ENCODE peak calls at places on chromosome 1, in seven cellular contexts. X is NCI-H1092; J is heart left ventricle; M is effector CD4-positive, alpha-beta T cell; R is cardiac muscle cell; A is hepatocyte; K is EH. U is an unnamed sample.
A peak's percentile ranks its signal among the peaks of the same experiment; 100 is the strongest.

GRCh38 chr1:99599678-99600175 is 46.2 kb upstream of the PALMD start:
- DNase-seq in X (no peak), J (peak; percentile 24), M (no peak), R (peak; percentile 94), A (peak; percentile 55), K (peak; percentile 96), U (peak; percentile 63)

GRCh38 chr1:212749924-212750535 is 41.5 kb downstream of the NSL1 start:
- DNase-seq in X (peak; percentile 45), J (no peak), M (no peak), R (peak; percentile 87), A (peak; percentile 73), K (peak; percentile 84), U (no peak)

GRCh38 chr1:30575066-30575465 is 148.3 kb downstream of the MATN1 start:
- DNase-seq in X (no peak), J (no peak), M (no peak), R (no peak), A (no peak), K (no peak), U (no peak)

GRCh38 chr1:157292809-157293564 is 154.8 kb upstream of the ETV3 start:
- DNase-seq in X (no peak), J (no peak), M (no peak), R (no peak), A (no peak), K (no peak), U (no peak)

GRCh38 chr1:9413143-9413876 is 120.6 kb downstream of the SPSB1 start:
- DNase-seq in X (no peak), J (peak; percentile 59), M (no peak), R (peak; percentile 94), A (peak; percentile 88), K (peak; percentile 96), U (peak; percentile 74)

GRCh38 chr1:117244306-117244705 is 33.6 kb upstream of the VTCN1 start:
- DNase-seq in X (no peak), J (no peak), M (no peak), R (no peak), A (no peak), K (no peak), U (no peak)

GRCh38 chr1:213783273-213783672 is 204.5 kb upstream of the PROX1 start:
- DNase-seq in X (no peak), J (no peak), M (no peak), R (no peak), A (no peak), K (no peak), U (no peak)

GRCh38 chr1:225919906-225920305 is 4.1 kb downstream of the PYCR2 start:
- DNase-seq in X (peak; percentile 18), J (peak; percentile 68), M (no peak), R (peak; percentile 94), A (peak; percentile 49), K (peak; percentile 93), U (peak; percentile 87)

GRCh38 chr1:115291731-115292130 is 46.3 kb downstream of the NGF start:
- DNase-seq in X (no peak), J (no peak), M (no peak), R (peak; percentile 58), A (no peak), K (peak; percentile 67), U (no peak)

GRCh38 chr1:151458936-151459330 is 361 bp downstream of the POGZ start:
- DNase-seq in X (peak; percentile 77), J (peak; percentile 75), M (peak; percentile 47), R (peak; percentile 80), A (peak; percentile 77), K (peak; percentile 73), U (peak; percentile 77)

GRCh38 chr1:16720403-16721223 is 19.7 kb upstream of the RNU1-4 start:
- DNase-seq in X (no peak), J (no peak), M (no peak), R (no peak), A (peak; percentile 4), K (no peak), U (peak; percentile 31)

GRCh38 chr1:61449410-61449809 is 275.5 kb downstream of the TM2D1 start:
- DNase-seq in X (no peak), J (no peak), M (no peak), R (no peak), A (no peak), K (no peak), U (no peak)

GRCh38 chr1:245247356-245247755 is 92.6 kb downstream of the KIF26B start:
- DNase-seq in X (no peak), J (no peak), M (no peak), R (no peak), A (no peak), K (no peak), U (no peak)

GRCh38 chr1:182957902-182958395 is 5.0 kb upstream of the SHCBP1L start:
- DNase-seq in X (no peak), J (no peak), M (no peak), R (no peak), A (no peak), K (no peak), U (no peak)

GRCh38 chr1:206430031-206430983 is 40.0 kb upstream of the IKBKE start:
- DNase-seq in X (no peak), J (peak; percentile 29), M (no peak), R (peak; percentile 86), A (no peak), K (peak; percentile 84), U (no peak)

GRCh38 chr1:183023146-183023600 is at the start of gene LAMC1:
- DNase-seq in X (peak; percentile 59), J (peak; percentile 87), M (no peak), R (peak; percentile 94), A (peak; percentile 95), K (peak; percentile 90), U (peak; percentile 87)

GRCh38 chr1:29688477-29689365 is 452.4 kb downstream of the PTPRU start:
- DNase-seq in X (no peak), J (no peak), M (no peak), R (peak; percentile 72), A (peak; percentile 46), K (peak; percentile 92), U (no peak)

GRCh38 chr1:153379591-153379990 is 4.2 kb upstream of the S100A12 start:
- DNase-seq in X (no peak), J (no peak), M (no peak), R (no peak), A (no peak), K (no peak), U (no peak)

GRCh38 chr1:89781494-89782126 is 39.2 kb upstream of the LRRC8D start:
- DNase-seq in X (no peak), J (no peak), M (peak; percentile 45), R (peak; percentile 39), A (no peak), K (no peak), U (no peak)

GRCh38 chr1:227938911-227939790 is 8.6 kb downstream of the WNT9A start:
- DNase-seq in X (no peak), J (peak; percentile 14), M (no peak), R (no peak), A (no peak), K (no peak), U (peak; percentile 29)

GRCh38 chr1:151547900-151548230 is 7.8 kb downstream of the TUFT1 start:
- DNase-seq in X (no peak), J (no peak), M (no peak), R (no peak), A (no peak), K (no peak), U (no peak)

GRCh38 chr1:40210514-40211204 is 37.1 kb upstream of the TMCO2 start:
- DNase-seq in X (no peak), J (no peak), M (no peak), R (no peak), A (no peak), K (no peak), U (no peak)

GRCh38 chr1:48810740-48811139 is 34.0 kb upstream of the BEND5 start:
- DNase-seq in X (no peak), J (no peak), M (no peak), R (no peak), A (peak; percentile 17), K (no peak), U (no peak)

GRCh38 chr1:220113136-220113695 is 19.3 kb downstream of the IARS2 start:
- DNase-seq in X (no peak), J (no peak), M (peak; percentile 18), R (peak; percentile 36), A (peak; percentile 18), K (peak; percentile 35), U (no peak)

GRCh38 chr1:248818505-248819374 is 7.0 kb downstream of the SH3BP5L start:
- DNase-seq in X (no peak), J (no peak), M (no peak), R (no peak), A (no peak), K (no peak), U (no peak)

GRCh38 chr1:223832637-223832943 is 13.2 kb downstream of the TP53BP2 start:
- DNase-seq in X (no peak), J (no peak), M (no peak), R (no peak), A (no peak), K (no peak), U (no peak)

U was measured in Right ventricle myocardium superior.